ENCODE peak calls at places on chromosomes 3 and 15, in five cellular contexts. T is EL, M is neuronal stem cell, D is H54, N is NCI-H2081 treated with DMSO at 0.1 percent for 48 hours. O is an unnamed sample.

GRCh38 chr3:129473766-129474152 is 33.7 kb downstream of the IFT122 start:
- DNase-seq in T (no peak), M (no peak), D (no peak), N (no peak), O (no peak)

GRCh38 chr3:71129611-71130515 is 453.7 kb downstream of the FOXP1 start:
- DNase-seq in T (peak), M (no peak), D (no peak), N (no peak), O (no peak)

GRCh38 chr3:115918900-115919299 is 295.6 kb downstream of the GAP43 start:
- DNase-seq in T (no peak), M (no peak), D (no peak), N (no peak), O (no peak)

GRCh38 chr3:10145685-10146084 is 4.1 kb downstream of the VHL start:
- DNase-seq in T (no peak), M (no peak), D (no peak), N (no peak), O (no peak)

GRCh38 chr3:119817964-119818363 is 36.1 kb downstream of the NR1I2 start:
- DNase-seq in T (no peak), M (no peak), D (no peak), N (no peak), O (no peak)

GRCh38 chr3:110526732-110527727 is 544.6 kb upstream of the NECTIN3 start:
- DNase-seq in T (peak), M (peak), D (peak), N (no peak), O (peak)

GRCh38 chr15:101325263-101326025 is 30.4 kb upstream of the SNRPA1 start:
- DNase-seq in T (no peak), M (no peak), D (no peak), N (no peak), O (no peak)

GRCh38 chr3:53602866-53603265 is 108.5 kb downstream of the CACNA1D start:
- DNase-seq in T (no peak), M (no peak), D (no peak), N (no peak), O (no peak)

GRCh38 chr3:34783881-34784280 is 855.4 kb upstream of the ARPP21 start:
- DNase-seq in T (no peak), M (no peak), D (no peak), N (no peak), O (peak)